ENCODE peak calls at places on chromosomes 13 and 19, in six cellular contexts. S is MV-4-11; R is AG09309; T is NCI-H1417 treated with DMSO at 0.1 percent for 48 hours; A is caudate nucleus; U is activated gamma-delta T cell treated with anti-CD3 and anti-CD28 coated beads, Interleukin-2, amount 50 U/mL, for 16 hours. H is an unnamed sample.

GRCh38 chr13:48780713-48781341 is 127.1 kb downstream of the CYSLTR2 start:
- DNase-seq in S (no peak), R (no peak), T (no peak), A (no peak), U (no peak), H (no peak)

GRCh38 chr13:112066624-112067004 is 335 bp upstream of the SOX1 start:
- DNase-seq in S (no peak), R (no peak), T (peak), A (peak), U (peak), H (peak)

GRCh38 chr13:26760835-26761582 is 423 bp upstream of the GPR12 start:
- DNase-seq in S (no peak), R (no peak), T (no peak), A (no peak), U (no peak), H (peak)

GRCh38 chr19:23283925-23284324 is 33.7 kb upstream of the ZNF724 start:
- DNase-seq in S (peak), R (no peak), T (no peak), A (no peak), U (peak), H (peak)

GRCh38 chr13:102333320-102334181 is 68.3 kb downstream of the FGF14 start:
- DNase-seq in S (no peak), R (no peak), T (peak), A (no peak), U (no peak), H (no peak)

GRCh38 chr13:95154441-95154886 is 146.8 kb downstream of the ABCC4 start:
- DNase-seq in S (no peak), R (no peak), T (peak), A (no peak), U (no peak), H (peak)

GRCh38 chr13:28761586-28761985 is 42.8 kb upstream of the SLC46A3 start:
- DNase-seq in S (no peak), R (no peak), T (no peak), A (no peak), U (no peak), H (no peak)

GRCh38 chr19:30068528-30069395 is 126.7 kb downstream of the URI1 start:
- DNase-seq in S (no peak), R (no peak), T (no peak), A (no peak), U (no peak), H (no peak)

GRCh38 chr19:46068345-46069258 is 27.8 kb upstream of the IGFL4 start:
- DNase-seq in S (peak), R (peak), T (no peak), A (no peak), U (no peak), H (no peak)

GRCh38 chr19:48319647-48320537 is 5.5 kb upstream of the EMP3 start:
- DNase-seq in S (peak), R (no peak), T (no peak), A (peak), U (peak), H (peak)

GRCh38 chr13:111006508-111007031 is 91.7 kb upstream of the ANKRD10 start:
- DNase-seq in S (no peak), R (peak), T (no peak), A (no peak), U (no peak), H (no peak)

GRCh38 chr13:113864303-113864890 is 521 bp upstream of the GAS6 start:
- DNase-seq in S (no peak), R (no peak), T (no peak), A (no peak), U (no peak), H (no peak)

GRCh38 chr19:14786421-14786851 is 8.1 kb upstream of the ADGRE2 start:
- DNase-seq in S (peak), R (no peak), T (no peak), A (peak), U (no peak), H (no peak)

GRCh38 chr19:55585658-55586339 is 5.2 kb upstream of the ZNF579 start:
- DNase-seq in S (no peak), R (no peak), T (no peak), A (peak), U (no peak), H (peak)

GRCh38 chr19:5455367-5456129 is at the start of gene ZNRF4:
- DNase-seq in S (no peak), R (no peak), T (no peak), A (no peak), U (no peak), H (no peak)

GRCh38 chr13:102651892-102652291 is 43.0 kb downstream of the METTL21C start:
- DNase-seq in S (peak), R (no peak), T (no peak), A (no peak), U (no peak), H (no peak)

GRCh38 chr19:4795400-4795799 is 3.9 kb downstream of the FEM1A start:
- DNase-seq in S (no peak), R (no peak), T (no peak), A (no peak), U (no peak), H (no peak)

GRCh38 chr19:45156751-45157150 is 4.0 kb downstream of the NKPD1 start:
- DNase-seq in S (no peak), R (no peak), T (no peak), A (no peak), U (no peak), H (no peak)

GRCh38 chr13:112134150-112135075 is 67.5 kb downstream of the SOX1 start:
- DNase-seq in S (no peak), R (no peak), T (no peak), A (no peak), U (no peak), H (no peak)

H was measured in NCI-H146.